ENCODE peak calls at places on chromosomes 1 and 21, in four cellular contexts. N, K, E and H are unnamed samples.

GRCh38 chr1:23369335-23370013 is at the start of gene ZNF436:
- DNase-seq in N (peak; percentile 90), K (peak; percentile 75), E (no peak), H (peak; percentile 62)

GRCh38 chr1:51236548-51237312 is 657 bp downstream of the RNF11 start:
- DNase-seq in N (peak; percentile 53), K (no peak), E (no peak), H (no peak)

GRCh38 chr1:167881786-167882185 is 32.1 kb downstream of the ADCY10 start:
- DNase-seq in N (no peak), K (no peak), E (no peak), H (no peak)

GRCh38 chr1:32071758-32072621 is 749 bp upstream of the TMEM39B start:
- DNase-seq in N (no peak), K (peak; percentile 35), E (no peak), H (no peak)

GRCh38 chr1:207959141-207959825 is 48.4 kb upstream of the CD34 start:
- DNase-seq in N (no peak), K (no peak), E (no peak), H (no peak)

GRCh38 chr1:42993631-42994121 is 35.0 kb upstream of the SLC2A1 start:
- DNase-seq in N (peak; percentile 93), K (no peak), E (no peak), H (no peak)

GRCh38 chr1:15432327-15432726 is 5.9 kb upstream of the CTRC start:
- DNase-seq in N (no peak), K (no peak), E (no peak), H (no peak)

GRCh38 chr1:39625462-39626273 is 13.8 kb downstream of the HEYL start:
- DNase-seq in N (no peak), K (no peak), E (no peak), H (no peak)

GRCh38 chr1:174289644-174290310 is 130.5 kb downstream of the RABGAP1L start:
- DNase-seq in N (no peak), K (no peak), E (no peak), H (no peak)

GRCh38 chr1:14476170-14476955 is 122.1 kb upstream of the KAZN start:
- DNase-seq in N (no peak), K (no peak), E (no peak), H (no peak)

GRCh38 chr1:113142791-113143190 is 69.8 kb downstream of the LRIG2 start:
- DNase-seq in N (peak; percentile 63), K (no peak), E (no peak), H (peak; percentile 32)

GRCh38 chr1:184407816-184408510 is 21.1 kb downstream of the C1orf21 start:
- DNase-seq in N (no peak), K (no peak), E (no peak), H (no peak)

GRCh38 chr1:201171063-201172036 is 17.1 kb upstream of the TMEM9 start:
- DNase-seq in N (peak; percentile 2), K (peak; percentile 77), E (no peak), H (peak; percentile 14)

GRCh38 chr1:34749983-34750382 is 4.9 kb upstream of the GJB5 start:
- DNase-seq in N (no peak), K (no peak), E (no peak), H (no peak)

GRCh38 chr21:36478941-36479340 is 981 bp downstream of the CLDN14 start:
- DNase-seq in N (no peak), K (no peak), E (no peak), H (no peak)

GRCh38 chr1:242189591-242189990 is 190.7 kb upstream of the MAP1LC3C start:
- DNase-seq in N (no peak), K (no peak), E (no peak), H (no peak)

GRCh38 chr1:205484985-205485967 is 19.2 kb upstream of the CDK18 start:
- DNase-seq in N (peak; percentile 66), K (peak; percentile 83), E (no peak), H (peak; percentile 56)

GRCh38 chr1:220956861-220957605 is 77.8 kb downstream of the HLX start:
- DNase-seq in N (no peak), K (no peak), E (no peak), H (peak; percentile 20)

GRCh38 chr1:167175901-167176300 is 44.8 kb upstream of the POU2F1 start:
- DNase-seq in N (no peak), K (no peak), E (no peak), H (no peak)

GRCh38 chr1:231949277-231950122 is 322.9 kb downstream of the DISC1 start:
- DNase-seq in N (no peak), K (no peak), E (no peak), H (no peak)

GRCh38 chr1:200889571-200889970 is 5.1 kb upstream of the INAVA start:
- DNase-seq in N (no peak), K (no peak), E (no peak), H (no peak)

GRCh38 chr1:33392639-33393038 is 38.3 kb downstream of the PHC2 start:
- DNase-seq in N (no peak), K (no peak), E (no peak), H (no peak)

GRCh38 chr1:231841616-231842344 is 215.2 kb downstream of the DISC1 start:
- DNase-seq in N (no peak), K (no peak), E (no peak), H (no peak)

GRCh38 chr1:1842360-1843146 is 48.3 kb downstream of the GNB1 start:
- DNase-seq in N (no peak), K (peak; percentile 14), E (no peak), H (no peak)

GRCh38 chr1:234188454-234188792 is 184.8 kb upstream of the COA6 start:
- DNase-seq in N (no peak), K (peak; percentile 62), E (no peak), H (no peak)

GRCh38 chr1:170670751-170671628 is 7.1 kb downstream of the PRRX1 start:
- DNase-seq in N (no peak), K (no peak), E (no peak), H (no peak)

GRCh38 chr1:86464819-86465218 is 3.9 kb upstream of the CLCA1 start:
- DNase-seq in N (no peak), K (no peak), E (no peak), H (no peak)

GRCh38 chr1:57363643-57364042 is 60.2 kb downstream of the DAB1 start:
- DNase-seq in N (no peak), K (no peak), E (no peak), H (no peak)